ENCODE peak calls at places on chromosomes 12 and 14, in ten cellular contexts. One of them, this sample, is unnamed.

GRCh38 chr12:67279637-67280036 is 10.5 kb downstream of the CAND1 start:
- DNase-seq in AG04450: no peak
- DNase-seq in suprapubic skin: no peak
- DNase-seq in tibial nerve: no peak
- DNase-seq in cardiac fibroblast: no peak
- DNase-seq in upper lobe of left lung: no peak
- DNase-seq in BE2C: no peak
- DNase-seq in GM12878: no peak
- DNase-seq in epithelial cell of esophagus: no peak
- DNase-seq in neural progenitor cell: no peak
- DNase-seq in this sample: no peak

GRCh38 chr14:106694638-106695393 is 1168.4 kb downstream of the TMEM121 start:
- DNase-seq in AG04450: no peak
- DNase-seq in suprapubic skin: no peak
- DNase-seq in tibial nerve: no peak
- DNase-seq in cardiac fibroblast: no peak
- DNase-seq in upper lobe of left lung: peak; percentile 22
- DNase-seq in BE2C: peak; percentile 44
- DNase-seq in GM12878: no peak
- DNase-seq in epithelial cell of esophagus: peak; percentile 41
- DNase-seq in neural progenitor cell: no peak
- DNase-seq in this sample: peak; percentile 80

GRCh38 chr14:105399441-105399775 is 1.1 kb downstream of the TEX22 start:
- DNase-seq in AG04450: no peak
- DNase-seq in suprapubic skin: no peak
- DNase-seq in tibial nerve: no peak
- DNase-seq in cardiac fibroblast: no peak
- DNase-seq in upper lobe of left lung: no peak
- DNase-seq in BE2C: peak; percentile 52
- DNase-seq in GM12878: no peak
- DNase-seq in epithelial cell of esophagus: no peak
- DNase-seq in neural progenitor cell: no peak
- DNase-seq in this sample: no peak

GRCh38 chr14:55126932-55127490 is 2.0 kb upstream of the LGALS3 start:
- DNase-seq in AG04450: no peak
- DNase-seq in suprapubic skin: no peak
- DNase-seq in tibial nerve: no peak
- DNase-seq in cardiac fibroblast: no peak
- DNase-seq in upper lobe of left lung: no peak
- DNase-seq in BE2C: no peak
- DNase-seq in GM12878: no peak
- DNase-seq in epithelial cell of esophagus: no peak
- DNase-seq in neural progenitor cell: peak; percentile 49
- DNase-seq in this sample: no peak

GRCh38 chr12:16019131-16019530 is 108.0 kb downstream of the DERA start:
- DNase-seq in AG04450: no peak
- DNase-seq in suprapubic skin: no peak
- DNase-seq in tibial nerve: no peak
- DNase-seq in cardiac fibroblast: no peak
- DNase-seq in upper lobe of left lung: no peak
- DNase-seq in BE2C: no peak
- DNase-seq in GM12878: no peak
- DNase-seq in epithelial cell of esophagus: no peak
- DNase-seq in neural progenitor cell: no peak
- DNase-seq in this sample: no peak

GRCh38 chr14:42911642-42912041 is 1305.0 kb downstream of the LRFN5 start:
- DNase-seq in AG04450: no peak
- DNase-seq in suprapubic skin: no peak
- DNase-seq in tibial nerve: no peak
- DNase-seq in cardiac fibroblast: no peak
- DNase-seq in upper lobe of left lung: no peak
- DNase-seq in BE2C: no peak
- DNase-seq in GM12878: no peak
- DNase-seq in epithelial cell of esophagus: no peak
- DNase-seq in neural progenitor cell: no peak
- DNase-seq in this sample: no peak

GRCh38 chr12:53659011-53659551 is 16.8 kb downstream of the ATP5MC2 start:
- DNase-seq in AG04450: peak; percentile 43
- DNase-seq in suprapubic skin: no peak
- DNase-seq in tibial nerve: peak; percentile 35
- DNase-seq in cardiac fibroblast: peak; percentile 78
- DNase-seq in upper lobe of left lung: no peak
- DNase-seq in BE2C: no peak
- DNase-seq in GM12878: no peak
- DNase-seq in epithelial cell of esophagus: peak; percentile 18
- DNase-seq in neural progenitor cell: peak; percentile 87
- DNase-seq in this sample: no peak

GRCh38 chr12:128968668-128969067 is 115.4 kb downstream of the GLT1D1 start:
- DNase-seq in AG04450: no peak
- DNase-seq in suprapubic skin: no peak
- DNase-seq in tibial nerve: no peak
- DNase-seq in cardiac fibroblast: no peak
- DNase-seq in upper lobe of left lung: no peak
- DNase-seq in BE2C: no peak
- DNase-seq in GM12878: no peak
- DNase-seq in epithelial cell of esophagus: no peak
- DNase-seq in neural progenitor cell: no peak
- DNase-seq in this sample: no peak

GRCh38 chr12:9868271-9868815 is 811 bp downstream of the CLEC2B start:
- DNase-seq in AG04450: no peak
- DNase-seq in suprapubic skin: no peak
- DNase-seq in tibial nerve: no peak
- DNase-seq in cardiac fibroblast: peak; percentile 21
- DNase-seq in upper lobe of left lung: no peak
- DNase-seq in BE2C: no peak
- DNase-seq in GM12878: no peak
- DNase-seq in epithelial cell of esophagus: no peak
- DNase-seq in neural progenitor cell: no peak
- DNase-seq in this sample: peak; percentile 13

DNA sequence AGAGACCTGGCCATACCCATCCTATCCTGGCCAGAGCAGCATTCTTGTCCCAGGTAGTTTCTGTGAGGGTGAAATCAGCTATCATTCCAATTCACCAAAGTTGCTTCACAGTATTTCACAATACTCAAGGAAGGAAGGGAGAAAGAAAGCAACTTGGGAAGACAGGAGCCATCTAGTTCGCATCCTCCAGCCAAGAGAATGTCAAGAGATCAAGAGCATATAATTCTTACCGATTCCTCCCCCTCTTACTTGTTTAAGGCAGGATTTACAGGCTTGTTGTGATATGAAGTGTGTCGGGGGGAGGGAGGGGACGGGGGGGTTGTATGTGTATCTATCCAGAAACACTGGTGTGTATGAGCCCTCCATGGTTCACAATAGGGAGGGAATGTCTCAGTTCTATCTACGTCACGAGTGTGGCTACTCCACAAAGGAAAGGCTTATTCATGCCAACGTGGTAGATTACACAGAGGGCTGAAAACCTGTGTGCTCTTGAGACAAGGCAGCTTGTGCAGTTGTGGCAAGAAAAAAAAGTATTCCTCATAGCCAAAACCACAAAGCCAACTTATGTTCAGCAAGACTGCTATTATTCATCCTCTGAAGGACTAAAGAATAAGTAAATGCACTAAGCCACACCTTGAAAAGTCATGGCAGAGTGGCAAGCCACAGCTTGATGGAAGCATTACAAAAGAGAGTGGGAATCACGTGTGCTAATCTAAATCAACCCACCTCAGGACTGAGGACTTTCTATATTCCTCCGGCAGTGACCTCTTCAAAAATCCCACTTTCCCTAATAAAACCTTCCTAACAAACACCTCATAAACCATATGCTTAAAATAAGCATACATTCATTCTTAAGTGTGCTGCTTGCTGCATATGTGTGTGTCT is 35.0 kb downstream of the CORO1C start:
- DNase-seq in AG04450: peak; percentile 97
- DNase-seq in suprapubic skin: no peak
- DNase-seq in tibial nerve: no peak
- DNase-seq in cardiac fibroblast: peak; percentile 100
- DNase-seq in upper lobe of left lung: no peak
- DNase-seq in BE2C: no peak
- DNase-seq in GM12878: no peak
- DNase-seq in epithelial cell of esophagus: peak; percentile 99
- DNase-seq in neural progenitor cell: no peak
- DNase-seq in this sample: no peak
- H3K4me3 ChIP-seq in AG04450: peak overlapping the region; percentile 23
- H3K4me3 ChIP-seq in suprapubic skin: peak overlapping the region; percentile 8
- H3K4me3 ChIP-seq in tibial nerve: no peak overlapping the region
- H3K4me3 ChIP-seq in cardiac fibroblast: peak overlapping the region; percentile 13
- H3K4me3 ChIP-seq in upper lobe of left lung: no peak overlapping the region
- H3K4me3 ChIP-seq in BE2C: no peak overlapping the region
- H3K4me3 ChIP-seq in GM12878: no peak overlapping the region
- H3K4me3 ChIP-seq in epithelial cell of esophagus: peak overlapping the region; percentile 4
- H3K4me3 ChIP-seq in neural progenitor cell: no peak overlapping the region
- H3K4me3 ChIP-seq in this sample: no peak overlapping the region

GRCh38 chr12:65881965-65882413 is 57.7 kb downstream of the HMGA2 start:
- DNase-seq in AG04450: no peak
- DNase-seq in suprapubic skin: peak; percentile 95
- DNase-seq in tibial nerve: peak; percentile 64
- DNase-seq in cardiac fibroblast: peak; percentile 61
- DNase-seq in upper lobe of left lung: peak; percentile 86
- DNase-seq in BE2C: no peak
- DNase-seq in GM12878: no peak
- DNase-seq in epithelial cell of esophagus: no peak
- DNase-seq in neural progenitor cell: peak; percentile 54
- DNase-seq in this sample: peak; percentile 58
- TF ChIP-seq CTCF in AG04450: peak; percentile 36
- TF ChIP-seq CTCF in suprapubic skin: peak; percentile 7
- TF ChIP-seq CTCF in tibial nerve: no peak
- TF ChIP-seq CTCF in cardiac fibroblast: peak; percentile 21
- TF ChIP-seq CTCF in upper lobe of left lung: no peak
- TF ChIP-seq CTCF in BE2C: no peak
- TF ChIP-seq CTCF in GM12878: peak; percentile 25
- TF ChIP-seq CTCF in epithelial cell of esophagus: peak; percentile 19
- TF ChIP-seq CTCF in neural progenitor cell: peak; percentile 17
- TF ChIP-seq CTCF in this sample: peak; percentile 23

GRCh38 chr12:49707812-49708147 is 575 bp upstream of the FMNL3 start:
- DNase-seq in AG04450: no peak
- DNase-seq in suprapubic skin: no peak
- DNase-seq in tibial nerve: no peak
- DNase-seq in cardiac fibroblast: no peak
- DNase-seq in upper lobe of left lung: no peak
- DNase-seq in BE2C: no peak
- DNase-seq in GM12878: no peak
- DNase-seq in epithelial cell of esophagus: no peak
- DNase-seq in neural progenitor cell: no peak
- DNase-seq in this sample: no peak
- H3K4me3 ChIP-seq in AG04450: no peak overlapping the region
- H3K4me3 ChIP-seq in suprapubic skin: peak overlapping the region; percentile 67
- H3K4me3 ChIP-seq in tibial nerve: no peak overlapping the region
- H3K4me3 ChIP-seq in cardiac fibroblast: no peak overlapping the region
- H3K4me3 ChIP-seq in upper lobe of left lung: peak overlapping the region; percentile 55
- H3K4me3 ChIP-seq in BE2C: no peak overlapping the region
- H3K4me3 ChIP-seq in GM12878: no peak overlapping the region
- H3K4me3 ChIP-seq in epithelial cell of esophagus: no peak overlapping the region
- H3K4me3 ChIP-seq in neural progenitor cell: no peak overlapping the region
- H3K4me3 ChIP-seq in this sample: no peak overlapping the region

GRCh38 chr14:52272375-52272774 is 4.9 kb downstream of the PTGDR start:
- DNase-seq in AG04450: no peak
- DNase-seq in suprapubic skin: no peak
- DNase-seq in tibial nerve: no peak
- DNase-seq in cardiac fibroblast: peak; percentile 73
- DNase-seq in upper lobe of left lung: no peak
- DNase-seq in BE2C: no peak
- DNase-seq in GM12878: no peak
- DNase-seq in epithelial cell of esophagus: peak; percentile 33
- DNase-seq in neural progenitor cell: peak; percentile 64
- DNase-seq in this sample: peak; percentile 49
- TF ChIP-seq CTCF in AG04450: peak; percentile 48
- TF ChIP-seq CTCF in suprapubic skin: no peak
- TF ChIP-seq CTCF in tibial nerve: peak; percentile 12
- TF ChIP-seq CTCF in cardiac fibroblast: peak; percentile 54
- TF ChIP-seq CTCF in upper lobe of left lung: no peak
- TF ChIP-seq CTCF in BE2C: peak; percentile 22
- TF ChIP-seq CTCF in GM12878: peak; percentile 35
- TF ChIP-seq CTCF in epithelial cell of esophagus: peak; percentile 44
- TF ChIP-seq CTCF in neural progenitor cell: peak; percentile 63
- TF ChIP-seq CTCF in this sample: peak; percentile 30

DNA sequence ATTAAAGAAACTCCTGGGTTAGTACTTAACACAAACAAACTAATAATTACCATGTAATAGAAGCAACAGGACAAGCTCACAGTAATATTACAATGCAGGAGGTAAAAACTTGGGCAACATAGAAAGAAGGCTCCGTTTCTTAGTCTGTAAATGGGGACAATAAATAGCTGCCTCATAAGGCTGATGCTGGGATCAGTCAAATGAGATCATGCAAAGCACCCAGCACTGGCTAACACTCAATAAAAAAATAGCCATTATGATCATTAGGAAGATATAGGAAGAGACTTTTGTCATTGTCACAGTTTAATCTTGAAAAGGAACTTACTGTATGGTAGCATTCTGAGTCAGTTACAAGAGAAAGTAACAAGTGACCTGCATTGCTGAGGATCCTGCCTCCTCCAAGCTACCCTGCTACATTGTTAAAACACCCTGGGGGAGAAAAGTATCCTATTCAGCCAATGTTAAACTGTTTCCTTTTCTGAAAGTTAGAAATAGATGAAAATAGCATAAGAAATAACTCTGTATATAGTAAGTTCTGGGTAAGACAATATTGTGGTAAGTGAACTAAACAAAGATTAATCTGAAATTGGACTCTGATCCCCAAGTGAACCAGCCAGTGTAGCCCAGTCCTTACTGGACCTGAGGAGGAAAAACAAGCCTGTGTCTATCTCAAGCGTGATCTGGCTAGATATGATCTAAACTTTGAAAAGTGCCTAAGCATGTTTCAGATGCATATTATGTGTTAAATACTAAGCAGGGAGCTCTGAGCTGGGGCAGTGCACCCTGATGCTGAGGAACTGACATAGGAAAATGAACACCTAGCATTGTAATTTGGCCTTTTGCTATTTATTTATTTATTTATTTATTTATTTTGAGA is 3.6 kb upstream of the NUDT4 start:
- DNase-seq in AG04450: no peak
- DNase-seq in suprapubic skin: no peak
- DNase-seq in tibial nerve: no peak
- DNase-seq in cardiac fibroblast: no peak
- DNase-seq in upper lobe of left lung: no peak
- DNase-seq in BE2C: no peak
- DNase-seq in GM12878: no peak
- DNase-seq in epithelial cell of esophagus: no peak
- DNase-seq in neural progenitor cell: peak; percentile 21
- DNase-seq in this sample: peak; percentile 35
- H3K4me3 ChIP-seq in AG04450: no peak overlapping the region
- H3K4me3 ChIP-seq in suprapubic skin: no peak overlapping the region
- H3K4me3 ChIP-seq in tibial nerve: no peak overlapping the region
- H3K4me3 ChIP-seq in cardiac fibroblast: no peak overlapping the region
- H3K4me3 ChIP-seq in upper lobe of left lung: no peak overlapping the region
- H3K4me3 ChIP-seq in BE2C: no peak overlapping the region
- H3K4me3 ChIP-seq in GM12878: peak overlapping the region; percentile 5
- H3K4me3 ChIP-seq in epithelial cell of esophagus: no peak overlapping the region
- H3K4me3 ChIP-seq in neural progenitor cell: no peak overlapping the region
- H3K4me3 ChIP-seq in this sample: no peak overlapping the region